ENCODE peak calls at places on chromosomes 5 and 9, in nine cellular contexts. L is HTR-8/SVneo; Q is lower leg skin; X is HS-5; E is GM19239; V is stimulated activated CD4-positive, alpha-beta T cell treated with anti-CD3 and anti-CD28 coated beads, Interleukin-2, amount 100 ng/mL, for 48 hours; I is lung microvascular endothelial cell; Y is T-cell; N is ovary. U is an unnamed sample.

GRCh38 chr9:131696163-131696439 is 43.8 kb downstream of the RAPGEF1 start:
- DNase-seq in L (no peak), Q (no peak), X (no peak), V (no peak), I (no peak), E (no peak), N (no peak), Y (no peak), U (no peak)

GRCh38 chr5:126544087-126544740 is 50.8 kb downstream of the ALDH7A1 start:
- DNase-seq in N (no peak), X (peak; percentile 6), Q (no peak), I (peak; percentile 60), L (peak; percentile 50), V (peak; percentile 15), Y (peak; percentile 4), E (peak; percentile 34), U (no peak)

GRCh38 chr9:116873937-116874900 is 187.1 kb downstream of the TRIM32 start:
- DNase-seq in I (no peak), V (no peak), N (no peak), Q (no peak), L (no peak), Y (no peak), X (no peak), E (no peak), U (no peak)

GRCh38 chr9:72839140-72839539 is 113.7 kb downstream of the ALDH1A1 start:
- DNase-seq in L (no peak), Q (no peak), E (no peak), N (no peak), Y (no peak), V (no peak), X (peak; percentile 53), I (no peak), U (no peak)

GRCh38 chr5:127595484-127596368 is 53.2 kb upstream of the CTXN3 start:
- DNase-seq in Y (no peak), X (no peak), I (no peak), L (no peak), N (no peak), V (no peak), E (no peak), Q (no peak), U (no peak)

GRCh38 chr9:17401858-17402257 is 177.0 kb upstream of the SH3GL2 start:
- DNase-seq in I (peak; percentile 61), X (no peak), N (no peak), V (no peak), E (no peak), Y (no peak), Q (no peak), L (no peak), U (no peak)

GRCh38 chr9:115328228-115328627 is 210.3 kb upstream of the TNC start:
- DNase-seq in L (no peak), X (no peak), Y (no peak), V (no peak), I (no peak), N (no peak), Q (no peak), E (no peak), U (no peak)

GRCh38 chr5:76372320-76373054 is 30.6 kb upstream of the IQGAP2 start:
- DNase-seq in Q (no peak), Y (no peak), I (peak; percentile 49), X (peak; percentile 81), V (no peak), E (no peak), N (no peak), L (peak; percentile 92), U (no peak)

GRCh38 chr5:52727568-52727967 is 60.1 kb upstream of the ITGA1 start:
- DNase-seq in L (peak; percentile 45), E (no peak), V (no peak), Q (no peak), Y (no peak), X (no peak), I (peak; percentile 96), N (no peak), U (no peak)

GRCh38 chr5:142095035-142095434 is 13.5 kb upstream of the NDFIP1 start:
- DNase-seq in N (no peak), X (no peak), Q (no peak), L (no peak), E (no peak), I (no peak), Y (no peak), V (peak; percentile 67), U (no peak)

GRCh38 chr5:71939452-71939932 is 167.8 kb upstream of the MAP1B start:
- DNase-seq in X (no peak), Q (no peak), Y (no peak), L (no peak), I (no peak), E (no peak), N (no peak), V (no peak), U (no peak)

GRCh38 chr5:124477577-124477976 is 268.9 kb downstream of the ZNF608 start:
- DNase-seq in V (no peak), N (no peak), Q (no peak), I (no peak), X (no peak), Y (no peak), E (no peak), L (no peak), U (no peak)

U was measured in NCI-H1105 treated with DMSO at 0.1 percent for 48 hours.